ENCODE peak calls at places on chromosomes 5 and 9, in seven cellular contexts. One of them, this sample, is unnamed.

GRCh38 chr5:180086816-180087426 is 15.4 kb upstream of the RNF130 start:
- DNase-seq in adrenal gland: no peak
- DNase-seq in cerebellum: no peak
- DNase-seq in stimulated activated CD4-positive, alpha-beta T cell treated with anti-CD3 and anti-CD28 coated beads, Interleukin-12 subunit alpha, Interleukin-12 subunit beta, amount 100 ng/mL, for 48 hours: no peak
- DNase-seq in HTR-8/SVneo: no peak
- DNase-seq in SW 1271: no peak
- DNase-seq in activated T-helper 1 cell treated with anti-CD3 and anti-CD28 coated beads, Interleukin-2, amount 50 U/mL, for 16 hours: no peak
- DNase-seq in this sample: no peak

GRCh38 chr9:126070071-126070470 is 256.6 kb upstream of the MVB12B start:
- DNase-seq in SW 1271: no peak
- DNase-seq in cerebellum: no peak
- DNase-seq in HTR-8/SVneo: no peak
- DNase-seq in adrenal gland: no peak
- DNase-seq in stimulated activated CD4-positive, alpha-beta T cell treated with anti-CD3 and anti-CD28 coated beads, Interleukin-12 subunit alpha, Interleukin-12 subunit beta, amount 100 ng/mL, for 48 hours: no peak
- DNase-seq in activated T-helper 1 cell treated with anti-CD3 and anti-CD28 coated beads, Interleukin-2, amount 50 U/mL, for 16 hours: no peak
- DNase-seq in this sample: no peak

GRCh38 chr9:4328723-4329122 is 28.9 kb upstream of the GLIS3 start:
- DNase-seq in stimulated activated CD4-positive, alpha-beta T cell treated with anti-CD3 and anti-CD28 coated beads, Interleukin-12 subunit alpha, Interleukin-12 subunit beta, amount 100 ng/mL, for 48 hours: no peak
- DNase-seq in SW 1271: no peak
- DNase-seq in HTR-8/SVneo: no peak
- DNase-seq in activated T-helper 1 cell treated with anti-CD3 and anti-CD28 coated beads, Interleukin-2, amount 50 U/mL, for 16 hours: no peak
- DNase-seq in cerebellum: no peak
- DNase-seq in adrenal gland: no peak
- DNase-seq in this sample: no peak

GRCh38 chr9:107890921-107891465 is 401.4 kb upstream of the KLF4 start:
- DNase-seq in HTR-8/SVneo: no peak
- DNase-seq in stimulated activated CD4-positive, alpha-beta T cell treated with anti-CD3 and anti-CD28 coated beads, Interleukin-12 subunit alpha, Interleukin-12 subunit beta, amount 100 ng/mL, for 48 hours: no peak
- DNase-seq in cerebellum: no peak
- DNase-seq in activated T-helper 1 cell treated with anti-CD3 and anti-CD28 coated beads, Interleukin-2, amount 50 U/mL, for 16 hours: no peak
- DNase-seq in adrenal gland: no peak
- DNase-seq in SW 1271: no peak
- DNase-seq in this sample: no peak

GRCh38 chr5:132260714-132261615 is 3.5 kb downstream of the PDLIM4 start:
- DNase-seq in cerebellum: no peak
- DNase-seq in SW 1271: no peak
- DNase-seq in adrenal gland: peak; percentile 12
- DNase-seq in activated T-helper 1 cell treated with anti-CD3 and anti-CD28 coated beads, Interleukin-2, amount 50 U/mL, for 16 hours: no peak
- DNase-seq in stimulated activated CD4-positive, alpha-beta T cell treated with anti-CD3 and anti-CD28 coated beads, Interleukin-12 subunit alpha, Interleukin-12 subunit beta, amount 100 ng/mL, for 48 hours: no peak
- DNase-seq in HTR-8/SVneo: peak; percentile 45
- DNase-seq in this sample: peak; percentile 46

GRCh38 chr5:132134384-132134783 is 60.8 kb downstream of the CSF2 start:
- DNase-seq in HTR-8/SVneo: peak; percentile 12
- DNase-seq in SW 1271: peak; percentile 37
- DNase-seq in activated T-helper 1 cell treated with anti-CD3 and anti-CD28 coated beads, Interleukin-2, amount 50 U/mL, for 16 hours: no peak
- DNase-seq in adrenal gland: no peak
- DNase-seq in stimulated activated CD4-positive, alpha-beta T cell treated with anti-CD3 and anti-CD28 coated beads, Interleukin-12 subunit alpha, Interleukin-12 subunit beta, amount 100 ng/mL, for 48 hours: no peak
- DNase-seq in cerebellum: no peak
- DNase-seq in this sample: no peak

GRCh38 chr5:161691911-161692310 is 6.4 kb downstream of the GABRA6 start:
- DNase-seq in HTR-8/SVneo: no peak
- DNase-seq in SW 1271: no peak
- DNase-seq in activated T-helper 1 cell treated with anti-CD3 and anti-CD28 coated beads, Interleukin-2, amount 50 U/mL, for 16 hours: no peak
- DNase-seq in cerebellum: no peak
- DNase-seq in adrenal gland: no peak
- DNase-seq in stimulated activated CD4-positive, alpha-beta T cell treated with anti-CD3 and anti-CD28 coated beads, Interleukin-12 subunit alpha, Interleukin-12 subunit beta, amount 100 ng/mL, for 48 hours: no peak
- DNase-seq in this sample: no peak

GRCh38 chr5:885529-885928 is 7.1 kb downstream of the BRD9 start:
- DNase-seq in activated T-helper 1 cell treated with anti-CD3 and anti-CD28 coated beads, Interleukin-2, amount 50 U/mL, for 16 hours: no peak
- DNase-seq in stimulated activated CD4-positive, alpha-beta T cell treated with anti-CD3 and anti-CD28 coated beads, Interleukin-12 subunit alpha, Interleukin-12 subunit beta, amount 100 ng/mL, for 48 hours: no peak
- DNase-seq in SW 1271: no peak
- DNase-seq in HTR-8/SVneo: no peak
- DNase-seq in cerebellum: peak; percentile 20
- DNase-seq in adrenal gland: no peak
- DNase-seq in this sample: no peak

GRCh38 chr9:107541523-107541922 is 52.0 kb upstream of the KLF4 start:
- DNase-seq in HTR-8/SVneo: no peak
- DNase-seq in SW 1271: no peak
- DNase-seq in stimulated activated CD4-positive, alpha-beta T cell treated with anti-CD3 and anti-CD28 coated beads, Interleukin-12 subunit alpha, Interleukin-12 subunit beta, amount 100 ng/mL, for 48 hours: no peak
- DNase-seq in activated T-helper 1 cell treated with anti-CD3 and anti-CD28 coated beads, Interleukin-2, amount 50 U/mL, for 16 hours: no peak
- DNase-seq in cerebellum: no peak
- DNase-seq in adrenal gland: no peak
- DNase-seq in this sample: no peak

GRCh38 chr5:66639036-66639435 is 42.8 kb downstream of the MAST4 start:
- DNase-seq in adrenal gland: no peak
- DNase-seq in HTR-8/SVneo: no peak
- DNase-seq in activated T-helper 1 cell treated with anti-CD3 and anti-CD28 coated beads, Interleukin-2, amount 50 U/mL, for 16 hours: no peak
- DNase-seq in SW 1271: no peak
- DNase-seq in cerebellum: no peak
- DNase-seq in stimulated activated CD4-positive, alpha-beta T cell treated with anti-CD3 and anti-CD28 coated beads, Interleukin-12 subunit alpha, Interleukin-12 subunit beta, amount 100 ng/mL, for 48 hours: no peak
- DNase-seq in this sample: no peak

GRCh38 chr5:34813473-34813872 is 25.5 kb upstream of the TTC23L start:
- DNase-seq in stimulated activated CD4-positive, alpha-beta T cell treated with anti-CD3 and anti-CD28 coated beads, Interleukin-12 subunit alpha, Interleukin-12 subunit beta, amount 100 ng/mL, for 48 hours: no peak
- DNase-seq in activated T-helper 1 cell treated with anti-CD3 and anti-CD28 coated beads, Interleukin-2, amount 50 U/mL, for 16 hours: no peak
- DNase-seq in SW 1271: no peak
- DNase-seq in HTR-8/SVneo: no peak
- DNase-seq in adrenal gland: no peak
- DNase-seq in cerebellum: no peak
- DNase-seq in this sample: no peak

GRCh38 chr9:72937545-72937944 is 15.3 kb downstream of the ALDH1A1 start:
- DNase-seq in adrenal gland: no peak
- DNase-seq in SW 1271: no peak
- DNase-seq in cerebellum: no peak
- DNase-seq in activated T-helper 1 cell treated with anti-CD3 and anti-CD28 coated beads, Interleukin-2, amount 50 U/mL, for 16 hours: no peak
- DNase-seq in stimulated activated CD4-positive, alpha-beta T cell treated with anti-CD3 and anti-CD28 coated beads, Interleukin-12 subunit alpha, Interleukin-12 subunit beta, amount 100 ng/mL, for 48 hours: no peak
- DNase-seq in HTR-8/SVneo: no peak
- DNase-seq in this sample: no peak

GRCh38 chr5:1538276-1538675 is 14.5 kb upstream of the LPCAT1 start:
- DNase-seq in SW 1271: no peak
- DNase-seq in HTR-8/SVneo: no peak
- DNase-seq in activated T-helper 1 cell treated with anti-CD3 and anti-CD28 coated beads, Interleukin-2, amount 50 U/mL, for 16 hours: no peak
- DNase-seq in adrenal gland: no peak
- DNase-seq in stimulated activated CD4-positive, alpha-beta T cell treated with anti-CD3 and anti-CD28 coated beads, Interleukin-12 subunit alpha, Interleukin-12 subunit beta, amount 100 ng/mL, for 48 hours: no peak
- DNase-seq in cerebellum: no peak
- DNase-seq in this sample: no peak

GRCh38 chr5:140348104-140348503 is 1.7 kb upstream of the HBEGF start:
- DNase-seq in stimulated activated CD4-positive, alpha-beta T cell treated with anti-CD3 and anti-CD28 coated beads, Interleukin-12 subunit alpha, Interleukin-12 subunit beta, amount 100 ng/mL, for 48 hours: no peak
- DNase-seq in activated T-helper 1 cell treated with anti-CD3 and anti-CD28 coated beads, Interleukin-2, amount 50 U/mL, for 16 hours: no peak
- DNase-seq in SW 1271: no peak
- DNase-seq in adrenal gland: no peak
- DNase-seq in HTR-8/SVneo: no peak
- DNase-seq in cerebellum: no peak
- DNase-seq in this sample: peak; percentile 75

GRCh38 chr9:37751186-37751585 is 2.4 kb upstream of the TRMT10B start:
- DNase-seq in SW 1271: no peak
- DNase-seq in adrenal gland: no peak
- DNase-seq in activated T-helper 1 cell treated with anti-CD3 and anti-CD28 coated beads, Interleukin-2, amount 50 U/mL, for 16 hours: no peak
- DNase-seq in cerebellum: no peak
- DNase-seq in HTR-8/SVneo: no peak
- DNase-seq in stimulated activated CD4-positive, alpha-beta T cell treated with anti-CD3 and anti-CD28 coated beads, Interleukin-12 subunit alpha, Interleukin-12 subunit beta, amount 100 ng/mL, for 48 hours: no peak
- DNase-seq in this sample: no peak

GRCh38 chr5:150154618-150155134 is 969 bp downstream of the PDGFRB start:
- DNase-seq in stimulated activated CD4-positive, alpha-beta T cell treated with anti-CD3 and anti-CD28 coated beads, Interleukin-12 subunit alpha, Interleukin-12 subunit beta, amount 100 ng/mL, for 48 hours: no peak
- DNase-seq in SW 1271: no peak
- DNase-seq in HTR-8/SVneo: no peak
- DNase-seq in activated T-helper 1 cell treated with anti-CD3 and anti-CD28 coated beads, Interleukin-2, amount 50 U/mL, for 16 hours: no peak
- DNase-seq in adrenal gland: no peak
- DNase-seq in cerebellum: no peak
- DNase-seq in this sample: no peak

GRCh38 chr9:87973122-87973521 is 1.2 kb downstream of the CDK20 start:
- DNase-seq in SW 1271: no peak
- DNase-seq in adrenal gland: no peak
- DNase-seq in cerebellum: no peak
- DNase-seq in HTR-8/SVneo: no peak
- DNase-seq in activated T-helper 1 cell treated with anti-CD3 and anti-CD28 coated beads, Interleukin-2, amount 50 U/mL, for 16 hours: no peak
- DNase-seq in stimulated activated CD4-positive, alpha-beta T cell treated with anti-CD3 and anti-CD28 coated beads, Interleukin-12 subunit alpha, Interleukin-12 subunit beta, amount 100 ng/mL, for 48 hours: no peak
- DNase-seq in this sample: no peak

GRCh38 chr9:98873535-98874432 is 66.3 kb downstream of the GALNT12 start:
- DNase-seq in stimulated activated CD4-positive, alpha-beta T cell treated with anti-CD3 and anti-CD28 coated beads, Interleukin-12 subunit alpha, Interleukin-12 subunit beta, amount 100 ng/mL, for 48 hours: no peak
- DNase-seq in HTR-8/SVneo: no peak
- DNase-seq in cerebellum: peak; percentile 19
- DNase-seq in adrenal gland: peak; percentile 75
- DNase-seq in activated T-helper 1 cell treated with anti-CD3 and anti-CD28 coated beads, Interleukin-2, amount 50 U/mL, for 16 hours: no peak
- DNase-seq in SW 1271: no peak
- DNase-seq in this sample: no peak

GRCh38 chr9:124880501-124880900 is 18.6 kb downstream of the ARPC5L start:
- DNase-seq in activated T-helper 1 cell treated with anti-CD3 and anti-CD28 coated beads, Interleukin-2, amount 50 U/mL, for 16 hours: no peak
- DNase-seq in stimulated activated CD4-positive, alpha-beta T cell treated with anti-CD3 and anti-CD28 coated beads, Interleukin-12 subunit alpha, Interleukin-12 subunit beta, amount 100 ng/mL, for 48 hours: no peak
- DNase-seq in adrenal gland: no peak
- DNase-seq in SW 1271: no peak
- DNase-seq in HTR-8/SVneo: no peak
- DNase-seq in cerebellum: no peak
- DNase-seq in this sample: no peak

GRCh38 chr5:7850241-7850532 is 746 bp downstream of the CFAP90 start:
- DNase-seq in adrenal gland: no peak
- DNase-seq in cerebellum: no peak
- DNase-seq in stimulated activated CD4-positive, alpha-beta T cell treated with anti-CD3 and anti-CD28 coated beads, Interleukin-12 subunit alpha, Interleukin-12 subunit beta, amount 100 ng/mL, for 48 hours: no peak
- DNase-seq in activated T-helper 1 cell treated with anti-CD3 and anti-CD28 coated beads, Interleukin-2, amount 50 U/mL, for 16 hours: no peak
- DNase-seq in HTR-8/SVneo: no peak
- DNase-seq in SW 1271: no peak
- DNase-seq in this sample: no peak

GRCh38 chr5:122907238-122907637 is 61.8 kb downstream of the SNX24 start:
- DNase-seq in HTR-8/SVneo: peak; percentile 65
- DNase-seq in activated T-helper 1 cell treated with anti-CD3 and anti-CD28 coated beads, Interleukin-2, amount 50 U/mL, for 16 hours: no peak
- DNase-seq in cerebellum: no peak
- DNase-seq in adrenal gland: no peak
- DNase-seq in stimulated activated CD4-positive, alpha-beta T cell treated with anti-CD3 and anti-CD28 coated beads, Interleukin-12 subunit alpha, Interleukin-12 subunit beta, amount 100 ng/mL, for 48 hours: no peak
- DNase-seq in SW 1271: peak; percentile 21
- DNase-seq in this sample: no peak

GRCh38 chr9:113543286-113544000 is 79.9 kb downstream of the RGS3 start:
- DNase-seq in SW 1271: no peak
- DNase-seq in stimulated activated CD4-positive, alpha-beta T cell treated with anti-CD3 and anti-CD28 coated beads, Interleukin-12 subunit alpha, Interleukin-12 subunit beta, amount 100 ng/mL, for 48 hours: no peak
- DNase-seq in HTR-8/SVneo: no peak
- DNase-seq in activated T-helper 1 cell treated with anti-CD3 and anti-CD28 coated beads, Interleukin-2, amount 50 U/mL, for 16 hours: no peak
- DNase-seq in adrenal gland: no peak
- DNase-seq in cerebellum: no peak
- DNase-seq in this sample: no peak

GRCh38 chr5:850511-851006 is at the start of gene ZDHHC11:
- DNase-seq in SW 1271: no peak
- DNase-seq in activated T-helper 1 cell treated with anti-CD3 and anti-CD28 coated beads, Interleukin-2, amount 50 U/mL, for 16 hours: no peak
- DNase-seq in stimulated activated CD4-positive, alpha-beta T cell treated with anti-CD3 and anti-CD28 coated beads, Interleukin-12 subunit alpha, Interleukin-12 subunit beta, amount 100 ng/mL, for 48 hours: no peak
- DNase-seq in cerebellum: no peak
- DNase-seq in adrenal gland: no peak
- DNase-seq in HTR-8/SVneo: no peak
- DNase-seq in this sample: no peak

GRCh38 chr5:80781356-80781755 is 126.6 kb upstream of the DHFR start:
- DNase-seq in cerebellum: no peak
- DNase-seq in adrenal gland: no peak
- DNase-seq in SW 1271: peak; percentile 24
- DNase-seq in activated T-helper 1 cell treated with anti-CD3 and anti-CD28 coated beads, Interleukin-2, amount 50 U/mL, for 16 hours: no peak
- DNase-seq in HTR-8/SVneo: no peak
- DNase-seq in stimulated activated CD4-positive, alpha-beta T cell treated with anti-CD3 and anti-CD28 coated beads, Interleukin-12 subunit alpha, Interleukin-12 subunit beta, amount 100 ng/mL, for 48 hours: no peak
- DNase-seq in this sample: no peak

GRCh38 chr9:27527702-27528277 is 1.8 kb downstream of the MOB3B start:
- DNase-seq in stimulated activated CD4-positive, alpha-beta T cell treated with anti-CD3 and anti-CD28 coated beads, Interleukin-12 subunit alpha, Interleukin-12 subunit beta, amount 100 ng/mL, for 48 hours: no peak
- DNase-seq in HTR-8/SVneo: no peak
- DNase-seq in adrenal gland: no peak
- DNase-seq in SW 1271: no peak
- DNase-seq in activated T-helper 1 cell treated with anti-CD3 and anti-CD28 coated beads, Interleukin-2, amount 50 U/mL, for 16 hours: no peak
- DNase-seq in cerebellum: no peak
- DNase-seq in this sample: no peak

GRCh38 chr5:159655757-159656409 is 260.4 kb upstream of the ADRA1B start:
- DNase-seq in adrenal gland: no peak
- DNase-seq in cerebellum: no peak
- DNase-seq in SW 1271: no peak
- DNase-seq in stimulated activated CD4-positive, alpha-beta T cell treated with anti-CD3 and anti-CD28 coated beads, Interleukin-12 subunit alpha, Interleukin-12 subunit beta, amount 100 ng/mL, for 48 hours: no peak
- DNase-seq in activated T-helper 1 cell treated with anti-CD3 and anti-CD28 coated beads, Interleukin-2, amount 50 U/mL, for 16 hours: no peak
- DNase-seq in HTR-8/SVneo: no peak
- DNase-seq in this sample: no peak

GRCh38 chr5:81305783-81306182 is 4.4 kb downstream of the ZCCHC9 start:
- DNase-seq in cerebellum: no peak
- DNase-seq in SW 1271: no peak
- DNase-seq in activated T-helper 1 cell treated with anti-CD3 and anti-CD28 coated beads, Interleukin-2, amount 50 U/mL, for 16 hours: no peak
- DNase-seq in HTR-8/SVneo: no peak
- DNase-seq in stimulated activated CD4-positive, alpha-beta T cell treated with anti-CD3 and anti-CD28 coated beads, Interleukin-12 subunit alpha, Interleukin-12 subunit beta, amount 100 ng/mL, for 48 hours: no peak
- DNase-seq in adrenal gland: no peak
- DNase-seq in this sample: no peak

GRCh38 chr9:135410831-135411473 is 68.6 kb upstream of the PPP1R26 start:
- DNase-seq in SW 1271: no peak
- DNase-seq in activated T-helper 1 cell treated with anti-CD3 and anti-CD28 coated beads, Interleukin-2, amount 50 U/mL, for 16 hours: no peak
- DNase-seq in HTR-8/SVneo: no peak
- DNase-seq in stimulated activated CD4-positive, alpha-beta T cell treated with anti-CD3 and anti-CD28 coated beads, Interleukin-12 subunit alpha, Interleukin-12 subunit beta, amount 100 ng/mL, for 48 hours: no peak
- DNase-seq in cerebellum: no peak
- DNase-seq in adrenal gland: no peak
- DNase-seq in this sample: no peak

GRCh38 chr9:6433405-6433804 is 20.4 kb downstream of the UHRF2 start:
- DNase-seq in stimulated activated CD4-positive, alpha-beta T cell treated with anti-CD3 and anti-CD28 coated beads, Interleukin-12 subunit alpha, Interleukin-12 subunit beta, amount 100 ng/mL, for 48 hours: no peak
- DNase-seq in SW 1271: no peak
- DNase-seq in HTR-8/SVneo: no peak
- DNase-seq in activated T-helper 1 cell treated with anti-CD3 and anti-CD28 coated beads, Interleukin-2, amount 50 U/mL, for 16 hours: no peak
- DNase-seq in cerebellum: no peak
- DNase-seq in adrenal gland: no peak
- DNase-seq in this sample: no peak

GRCh38 chr9:128113526-128114325 is 13.8 kb downstream of the PTGES2 start:
- DNase-seq in SW 1271: no peak
- DNase-seq in adrenal gland: no peak
- DNase-seq in activated T-helper 1 cell treated with anti-CD3 and anti-CD28 coated beads, Interleukin-2, amount 50 U/mL, for 16 hours: no peak
- DNase-seq in HTR-8/SVneo: no peak
- DNase-seq in cerebellum: no peak
- DNase-seq in stimulated activated CD4-positive, alpha-beta T cell treated with anti-CD3 and anti-CD28 coated beads, Interleukin-12 subunit alpha, Interleukin-12 subunit beta, amount 100 ng/mL, for 48 hours: no peak
- DNase-seq in this sample: peak; percentile 34

GRCh38 chr5:116573617-116574431 is 799 bp downstream of the SEMA6A start:
- DNase-seq in stimulated activated CD4-positive, alpha-beta T cell treated with anti-CD3 and anti-CD28 coated beads, Interleukin-12 subunit alpha, Interleukin-12 subunit beta, amount 100 ng/mL, for 48 hours: no peak
- DNase-seq in cerebellum: peak; percentile 36
- DNase-seq in SW 1271: no peak
- DNase-seq in HTR-8/SVneo: no peak
- DNase-seq in adrenal gland: peak; percentile 41
- DNase-seq in activated T-helper 1 cell treated with anti-CD3 and anti-CD28 coated beads, Interleukin-2, amount 50 U/mL, for 16 hours: no peak
- DNase-seq in this sample: peak; percentile 27

GRCh38 chr9:91028166-91028827 is 226.7 kb downstream of the SYK start:
- DNase-seq in cerebellum: no peak
- DNase-seq in adrenal gland: no peak
- DNase-seq in activated T-helper 1 cell treated with anti-CD3 and anti-CD28 coated beads, Interleukin-2, amount 50 U/mL, for 16 hours: no peak
- DNase-seq in stimulated activated CD4-positive, alpha-beta T cell treated with anti-CD3 and anti-CD28 coated beads, Interleukin-12 subunit alpha, Interleukin-12 subunit beta, amount 100 ng/mL, for 48 hours: no peak
- DNase-seq in SW 1271: no peak
- DNase-seq in HTR-8/SVneo: no peak
- DNase-seq in this sample: no peak

GRCh38 chr9:101445353-101446029 is 9.9 kb upstream of the ALDOB start:
- DNase-seq in cerebellum: no peak
- DNase-seq in activated T-helper 1 cell treated with anti-CD3 and anti-CD28 coated beads, Interleukin-2, amount 50 U/mL, for 16 hours: no peak
- DNase-seq in stimulated activated CD4-positive, alpha-beta T cell treated with anti-CD3 and anti-CD28 coated beads, Interleukin-12 subunit alpha, Interleukin-12 subunit beta, amount 100 ng/mL, for 48 hours: no peak
- DNase-seq in adrenal gland: no peak
- DNase-seq in SW 1271: no peak
- DNase-seq in HTR-8/SVneo: no peak
- DNase-seq in this sample: no peak

GRCh38 chr9:4750021-4750673 is 9.1 kb upstream of the AK3 start:
- DNase-seq in adrenal gland: no peak
- DNase-seq in SW 1271: peak; percentile 1
- DNase-seq in HTR-8/SVneo: peak; percentile 45
- DNase-seq in activated T-helper 1 cell treated with anti-CD3 and anti-CD28 coated beads, Interleukin-2, amount 50 U/mL, for 16 hours: no peak
- DNase-seq in stimulated activated CD4-positive, alpha-beta T cell treated with anti-CD3 and anti-CD28 coated beads, Interleukin-12 subunit alpha, Interleukin-12 subunit beta, amount 100 ng/mL, for 48 hours: no peak
- DNase-seq in cerebellum: peak; percentile 21
- DNase-seq in this sample: no peak

GRCh38 chr5:99441235-99441634 is 512.4 kb upstream of the CHD1 start:
- DNase-seq in activated T-helper 1 cell treated with anti-CD3 and anti-CD28 coated beads, Interleukin-2, amount 50 U/mL, for 16 hours: no peak
- DNase-seq in HTR-8/SVneo: no peak
- DNase-seq in stimulated activated CD4-positive, alpha-beta T cell treated with anti-CD3 and anti-CD28 coated beads, Interleukin-12 subunit alpha, Interleukin-12 subunit beta, amount 100 ng/mL, for 48 hours: no peak
- DNase-seq in cerebellum: no peak
- DNase-seq in SW 1271: no peak
- DNase-seq in adrenal gland: no peak
- DNase-seq in this sample: no peak

GRCh38 chr9:124298646-124299235 is 41.0 kb downstream of the NEK6 start:
- DNase-seq in adrenal gland: no peak
- DNase-seq in HTR-8/SVneo: no peak
- DNase-seq in stimulated activated CD4-positive, alpha-beta T cell treated with anti-CD3 and anti-CD28 coated beads, Interleukin-12 subunit alpha, Interleukin-12 subunit beta, amount 100 ng/mL, for 48 hours: no peak
- DNase-seq in cerebellum: no peak
- DNase-seq in SW 1271: no peak
- DNase-seq in activated T-helper 1 cell treated with anti-CD3 and anti-CD28 coated beads, Interleukin-2, amount 50 U/mL, for 16 hours: no peak
- DNase-seq in this sample: no peak

GRCh38 chr5:6843821-6844220 is 130.6 kb downstream of the TENT4A start:
- DNase-seq in HTR-8/SVneo: no peak
- DNase-seq in SW 1271: no peak
- DNase-seq in cerebellum: no peak
- DNase-seq in stimulated activated CD4-positive, alpha-beta T cell treated with anti-CD3 and anti-CD28 coated beads, Interleukin-12 subunit alpha, Interleukin-12 subunit beta, amount 100 ng/mL, for 48 hours: no peak
- DNase-seq in adrenal gland: no peak
- DNase-seq in activated T-helper 1 cell treated with anti-CD3 and anti-CD28 coated beads, Interleukin-2, amount 50 U/mL, for 16 hours: no peak
- DNase-seq in this sample: no peak